ENCODE peak calls at places on chromosomes 7 and 10, in nine cellular contexts. D is spleen, U is cardiac muscle cell, H is ascending aorta, I is H1, Q is osteoblast, N is Peyer's patch, S is AG09309, B is HepG2. Y is an unnamed sample.

GRCh38 chr10:66931340-66931948 is 5.6 kb downstream of the LRRTM3 start:
- DNase-seq in U (peak; percentile 72), N (no peak), I (no peak), Q (peak; percentile 21), B (peak; percentile 43), S (peak; percentile 46), D (no peak), H (no peak), Y (peak; percentile 27)

GRCh38 chr7:157985636-157986035 is 602.0 kb downstream of the PTPRN2 start:
- DNase-seq in H (no peak), Q (peak; percentile 53), S (no peak), N (no peak), D (peak; percentile 62), U (no peak), B (no peak), I (no peak), Y (no peak)

GRCh38 chr7:101386558-101387199 is 24.0 kb downstream of the COL26A1 start:
- DNase-seq in S (no peak), B (peak; percentile 87), Q (no peak), N (no peak), D (peak; percentile 76), U (peak; percentile 29), H (no peak), I (peak; percentile 72), Y (peak; percentile 47)

GRCh38 chr10:27440021-27440420 is 64.1 kb upstream of the RAB18 start:
- DNase-seq in H (no peak), S (no peak), N (no peak), B (no peak), I (no peak), Q (no peak), D (no peak), U (no peak), Y (no peak)

GRCh38 chr7:47520408-47520807 is 61.5 kb downstream of the TNS3 start:
- DNase-seq in B (peak; percentile 39), S (peak; percentile 96), Q (peak; percentile 92), I (no peak), D (peak; percentile 34), U (no peak), H (no peak), N (peak; percentile 70), Y (peak; percentile 82)

GRCh38 chr7:73353243-73353642 is 25.3 kb downstream of the FKBP6 start:
- DNase-seq in I (no peak), B (no peak), N (no peak), H (no peak), U (no peak), Q (no peak), D (no peak), S (no peak), Y (no peak)

GRCh38 chr10:21599582-21599981 is 65.5 kb downstream of the MLLT10 start:
- DNase-seq in N (no peak), S (no peak), I (no peak), Q (no peak), H (no peak), D (no peak), B (no peak), U (no peak), Y (no peak)

GRCh38 chr7:8433477-8434289 is at the start of gene NXPH1:
- DNase-seq in S (no peak), U (peak; percentile 88), D (peak; percentile 61), N (no peak), I (peak; percentile 82), H (no peak), B (peak; percentile 37), Q (no peak), Y (no peak)

GRCh38 chr7:41538810-41539724 is 163.8 kb downstream of the INHBA start:
- DNase-seq in H (no peak), B (no peak), Q (no peak), N (no peak), D (no peak), S (peak; percentile 14), I (no peak), U (peak; percentile 57), Y (no peak)

GRCh38 chr7:35003679-35004278 is 33.5 kb downstream of the DPY19L1 start:
- DNase-seq in I (no peak), D (no peak), B (peak; percentile 15), N (peak; percentile 86), H (no peak), Q (no peak), U (peak; percentile 53), S (peak; percentile 32), Y (peak; percentile 89)

GRCh38 chr10:42997849-42998165 is 79.1 kb upstream of the RET start:
- DNase-seq in D (peak; percentile 61), Q (no peak), B (no peak), S (no peak), U (no peak), I (no peak), N (peak; percentile 30), H (no peak), Y (no peak)

GRCh38 chr7:112898432-112899290 is 108.5 kb upstream of the TMEM168 start:
- DNase-seq in I (peak; percentile 62), Q (no peak), D (no peak), H (no peak), B (peak; percentile 79), S (peak; percentile 16), N (peak; percentile 75), U (peak; percentile 62), Y (peak; percentile 39)

GRCh38 chr7:1900847-1901246 is 230.8 kb downstream of the ELFN1 start:
- DNase-seq in Q (peak; percentile 44), I (no peak), N (no peak), B (no peak), D (peak; percentile 51), U (no peak), S (no peak), H (no peak), Y (no peak)

GRCh38 chr7:114853189-114853588 is 68.7 kb upstream of the MDFIC start:
- DNase-seq in B (no peak), S (no peak), H (no peak), Q (no peak), D (no peak), I (no peak), U (no peak), N (no peak), Y (no peak)

GRCh38 chr7:101595246-101595645 is 33.9 kb downstream of the MYL10 start:
- DNase-seq in B (no peak), U (no peak), Q (no peak), D (no peak), H (no peak), S (no peak), I (no peak), N (no peak), Y (no peak)

GRCh38 chr7:93799750-93800357 is 90.7 kb downstream of the TFPI2 start:
- DNase-seq in Q (no peak), I (no peak), N (no peak), U (peak; percentile 19), H (no peak), B (no peak), S (no peak), D (no peak), Y (no peak)

GRCh38 chr10:75470901-75471300 is 39.5 kb downstream of the LRMDA start:
- DNase-seq in U (no peak), N (no peak), B (no peak), I (no peak), Q (no peak), H (no peak), D (no peak), S (no peak), Y (peak; percentile 20)

GRCh38 chr7:138720286-138720685 is 19.1 kb upstream of the SVOPL start:
- DNase-seq in D (no peak), N (no peak), U (no peak), S (no peak), H (no peak), I (no peak), B (no peak), Q (no peak), Y (no peak)

GRCh38 chr7:43116451-43116850 is 4.0 kb downstream of the HECW1 start:
- DNase-seq in H (no peak), S (no peak), N (no peak), B (no peak), I (no peak), Q (no peak), D (no peak), U (no peak), Y (no peak)
- H3K4me3 ChIP-seq in H (no peak overlapping the region), S (no peak overlapping the region), N (no peak overlapping the region), B (no peak overlapping the region), I (no peak overlapping the region), Q (no peak overlapping the region), D (no peak overlapping the region), U (no peak overlapping the region), Y (no peak overlapping the region)

GRCh38 chr7:24821045-24821853 is 64.0 kb upstream of the GSDME start:
- DNase-seq in N (peak; percentile 94), B (peak; percentile 35), D (peak; percentile 92), S (peak; percentile 74), Q (peak; percentile 85), U (no peak), I (no peak), H (peak; percentile 49), Y (peak; percentile 90)
- H3K4me3 ChIP-seq in N (no peak overlapping the region), B (no peak overlapping the region), D (no peak overlapping the region), S (no peak overlapping the region), Q (peak overlapping the region; percentile 46), U (no peak overlapping the region), I (no peak overlapping the region), H (no peak overlapping the region), Y (no peak overlapping the region)

DNA sequence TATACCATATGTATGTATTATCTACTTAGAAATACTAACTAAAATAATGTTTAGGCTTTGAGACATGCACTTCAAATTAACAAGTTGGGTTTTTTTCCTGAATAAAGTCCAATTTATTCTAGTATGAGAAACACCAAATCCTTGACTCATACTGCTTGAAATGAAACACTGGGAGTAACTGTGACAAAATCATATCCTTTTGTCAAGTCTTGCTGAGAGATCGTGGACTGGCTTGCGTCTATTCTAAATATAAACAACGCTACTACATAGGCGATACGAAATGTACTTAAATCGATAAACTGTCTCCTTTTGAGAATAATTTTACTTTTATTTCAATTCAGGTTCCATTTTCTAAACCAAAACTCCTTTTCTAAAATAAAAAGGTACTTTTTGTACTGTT is 16.3 kb downstream of the SMURF1 start:
- DNase-seq in N (no peak), S (no peak), H (no peak), I (no peak), B (no peak), Q (peak; percentile 57), U (no peak), D (no peak), Y (no peak)
- H3K4me3 ChIP-seq in N (no peak overlapping the region), S (no peak overlapping the region), H (peak overlapping the region; percentile 37), I (no peak overlapping the region), B (no peak overlapping the region), Q (peak overlapping the region; percentile 3), U (no peak overlapping the region), D (no peak overlapping the region), Y (no peak overlapping the region)

GRCh38 chr7:81690688-81691087 is 79.2 kb downstream of the HGF start:
- DNase-seq in Q (no peak), I (no peak), U (no peak), B (no peak), S (no peak), D (no peak), N (no peak), H (no peak), Y (no peak)

GRCh38 chr7:81688622-81689411 is 81.0 kb downstream of the HGF start:
- DNase-seq in B (no peak), H (no peak), Q (no peak), I (no peak), D (no peak), U (peak; percentile 60), N (no peak), S (no peak), Y (no peak)

GRCh38 chr7:81691199-81691821 is 78.5 kb downstream of the HGF start:
- DNase-seq in N (no peak), S (no peak), D (no peak), H (no peak), U (no peak), B (no peak), Q (no peak), I (no peak), Y (no peak)

GRCh38 chr7:81692146-81692905 is 77.5 kb downstream of the HGF start:
- DNase-seq in I (no peak), Q (no peak), D (no peak), S (no peak), N (no peak), H (no peak), B (no peak), U (no peak), Y (peak; percentile 61)

GRCh38 chr7:81690251-81690650 is 79.6 kb downstream of the HGF start:
- DNase-seq in I (peak; percentile 53), B (no peak), N (no peak), S (no peak), U (peak; percentile 14), D (no peak), Q (no peak), H (no peak), Y (peak; percentile 39)
- H3K4me3 ChIP-seq in I (no peak overlapping the region), B (no peak overlapping the region), N (no peak overlapping the region), S (no peak overlapping the region), U (no peak overlapping the region), D (no peak overlapping the region), Q (peak overlapping the region; percentile 42), H (no peak overlapping the region), Y (peak overlapping the region; percentile 30)